ENCODE peak calls at places on chromosomes 3 and 15, in nine cellular contexts. P is WTC11; V is fibroblast of the conjunctiva; E is neural progenitor cell; I is activated naive CD4-positive, alpha-beta T cell treated with anti-CD3 and anti-CD28 coated beads, Interleukin-2, amount 10 ng/mL, durations not matched to agents 7 days and 5 days; T is left cardiac atrium; Z is Panc1; S is CD4-positive, alpha-beta memory T cell; H is dorsolateral prefrontal cortex. C is an unnamed sample.
A peak's percentile ranks its signal among the peaks of the same experiment; 100 is the strongest.

GRCh38 chr3:51977449-51978142 is 2.7 kb downstream of the ABHD14A start:
- DNase-seq in P (no peak), V (no peak), E (no peak), I (peak; percentile 53), T (no peak), Z (no peak), S (peak; percentile 78), H (no peak), C (peak; percentile 48)

GRCh38 chr3:141278196-141279073 is 46.8 kb downstream of the PXYLP1 start:
- DNase-seq in P (no peak), V (no peak), E (no peak), I (no peak), T (no peak), Z (no peak), S (no peak), H (no peak), C (no peak)

GRCh38 chr3:122299872-122300460 is 25.1 kb upstream of the CSTA start:
- DNase-seq in P (peak; percentile 35), V (no peak), E (peak; percentile 38), I (peak; percentile 62), T (no peak), Z (peak; percentile 5), S (no peak), H (no peak), C (peak; percentile 31)

GRCh38 chr15:101637549-101638318 is 14.4 kb downstream of the TM2D3 start:
- DNase-seq in P (no peak), V (no peak), E (no peak), I (no peak), T (no peak), Z (no peak), S (no peak), H (no peak), C (no peak)

GRCh38 chr3:100260081-100260684 is 609 bp upstream of the TBC1D23 start:
- DNase-seq in P (peak; percentile 50), V (peak; percentile 43), E (peak; percentile 73), I (no peak), T (peak; percentile 63), Z (no peak), S (no peak), H (no peak), C (no peak)

GRCh38 chr3:192906940-192907339 is 10.7 kb downstream of the MB21D2 start:
- DNase-seq in P (no peak), V (no peak), E (no peak), I (no peak), T (no peak), Z (no peak), S (no peak), H (no peak), C (no peak)

GRCh38 chr3:195558602-195559001 is 15.5 kb upstream of the PPP1R2 start:
- DNase-seq in P (no peak), V (peak; percentile 56), E (peak; percentile 58), I (peak; percentile 63), T (no peak), Z (no peak), S (peak; percentile 66), H (no peak), C (peak; percentile 57)

GRCh38 chr15:71221417-71221816 is 106.1 kb downstream of the THSD4 start:
- DNase-seq in P (no peak), V (no peak), E (no peak), I (no peak), T (no peak), Z (no peak), S (no peak), H (no peak), C (no peak)

GRCh38 chr3:45506084-45506483 is 88.5 kb upstream of the LIMD1 start:
- DNase-seq in P (no peak), V (no peak), E (no peak), I (no peak), T (no peak), Z (no peak), S (no peak), H (no peak), C (no peak)

GRCh38 chr15:79089890-79090486 is 592 bp downstream of the RASGRF1 start:
- DNase-seq in P (peak; percentile 39), V (no peak), E (peak; percentile 44), I (no peak), T (no peak), Z (no peak), S (no peak), H (no peak), C (no peak)

GRCh38 chr3:185416513-185416912 is 53.6 kb downstream of the MAP3K13 start:
- DNase-seq in P (no peak), V (no peak), E (no peak), I (no peak), T (no peak), Z (no peak), S (no peak), H (no peak), C (no peak)

GRCh38 chr3:100001514-100002270 is 112.6 kb downstream of the FILIP1L start:
- DNase-seq in P (no peak), V (no peak), E (no peak), I (no peak), T (no peak), Z (no peak), S (no peak), H (no peak), C (no peak)

GRCh38 chr3:8607285-8608040 is 37.1 kb downstream of the SSUH2 start:
- DNase-seq in P (peak; percentile 46), V (peak; percentile 64), E (peak; percentile 77), I (no peak), T (peak; percentile 73), Z (no peak), S (no peak), H (no peak), C (no peak)

GRCh38 chr3:175896655-175897054 is 1037.5 kb downstream of the NAALADL2 start:
- DNase-seq in P (no peak), V (no peak), E (no peak), I (no peak), T (no peak), Z (no peak), S (no peak), H (no peak), C (no peak)

GRCh38 chr3:20043398-20043797 is 3.2 kb downstream of the KAT2B start:
- DNase-seq in P (no peak), V (no peak), E (no peak), I (peak; percentile 77), T (peak; percentile 93), Z (no peak), S (peak; percentile 84), H (peak; percentile 60), C (peak; percentile 57)

GRCh38 chr3:119318871-119319270 is 24.7 kb downstream of the ARHGAP31 start:
- DNase-seq in P (no peak), V (no peak), E (no peak), I (no peak), T (no peak), Z (no peak), S (no peak), H (no peak), C (no peak)

GRCh38 chr3:114496874-114497273 is 203.0 kb downstream of the TIGIT start:
- DNase-seq in P (no peak), V (peak; percentile 79), E (no peak), I (no peak), T (no peak), Z (no peak), S (no peak), H (no peak), C (no peak)

GRCh38 chr3:119759962-119760361 is 21.9 kb upstream of the NR1I2 start:
- DNase-seq in P (no peak), V (no peak), E (no peak), I (no peak), T (no peak), Z (no peak), S (no peak), H (no peak), C (no peak)

GRCh38 chr3:66433522-66433782 is 67.4 kb downstream of the LRIG1 start:
- DNase-seq in P (no peak), V (no peak), E (no peak), I (no peak), T (no peak), Z (no peak), S (no peak), H (no peak), C (no peak)

GRCh38 chr3:39753361-39753760 is 56.0 kb upstream of the MYRIP start:
- DNase-seq in P (no peak), V (no peak), E (no peak), I (no peak), T (no peak), Z (no peak), S (no peak), H (no peak), C (no peak)

GRCh38 chr3:164515256-164515655 is 563.0 kb downstream of the SI start:
- DNase-seq in P (no peak), V (no peak), E (no peak), I (no peak), T (no peak), Z (no peak), S (no peak), H (no peak), C (no peak)

GRCh38 chr3:32403663-32404062 is 12.0 kb downstream of the CMTM7 start:
- DNase-seq in P (no peak), V (no peak), E (no peak), I (no peak), T (no peak), Z (no peak), S (no peak), H (no peak), C (no peak)

GRCh38 chr15:91974321-91974720 is 120.8 kb downstream of the SLCO3A1 start:
- DNase-seq in P (no peak), V (no peak), E (no peak), I (no peak), T (no peak), Z (no peak), S (no peak), H (no peak), C (no peak)

GRCh38 chr3:127483902-127484591 is 106.5 kb downstream of the TPRA1 start:
- DNase-seq in P (no peak), V (no peak), E (no peak), I (peak; percentile 46), T (no peak), Z (no peak), S (no peak), H (no peak), C (no peak)

GRCh38 chr3:70392227-70392626 is 79.8 kb upstream of the MDFIC2 start:
- DNase-seq in P (peak; percentile 28), V (no peak), E (peak; percentile 7), I (no peak), T (no peak), Z (no peak), S (no peak), H (no peak), C (no peak)

GRCh38 chr15:44029940-44030568 is 165.0 kb downstream of the FRMD5 start:
- DNase-seq in P (no peak), V (no peak), E (no peak), I (no peak), T (no peak), Z (no peak), S (no peak), H (no peak), C (no peak)

GRCh38 chr3:138507524-138507923 is 73.1 kb downstream of the ESYT3 start:
- DNase-seq in P (no peak), V (no peak), E (no peak), I (no peak), T (no peak), Z (no peak), S (no peak), H (no peak), C (no peak)

GRCh38 chr3:71305246-71306206 is 278.0 kb downstream of the FOXP1 start:
- DNase-seq in P (peak; percentile 77), V (no peak), E (peak; percentile 74), I (peak; percentile 41), T (peak; percentile 38), Z (no peak), S (no peak), H (no peak), C (no peak)

GRCh38 chr15:75153084-75153483 is 48.6 kb upstream of the C15orf39 start:
- DNase-seq in P (no peak), V (peak; percentile 28), E (no peak), I (peak; percentile 30), T (no peak), Z (no peak), S (no peak), H (no peak), C (no peak)

GRCh38 chr3:117681619-117682018 is 972.0 kb downstream of the TUSC7 start:
- DNase-seq in P (no peak), V (peak; percentile 60), E (no peak), I (no peak), T (no peak), Z (no peak), S (no peak), H (no peak), C (no peak)

GRCh38 chr3:46926039-46926438 is 48.5 kb downstream of the PTH1R start:
- DNase-seq in P (no peak), V (no peak), E (no peak), I (no peak), T (peak; percentile 64), Z (no peak), S (no peak), H (no peak), C (no peak)

C was measured in central memory CD4-positive, alpha-beta T cell.